ENCODE peak calls at places on chromosome 14, in ten cellular contexts. X is ovary; W is left lung; Z is breast epithelium; S is tibial nerve; V is A549; H is CD8-positive, alpha-beta T cell; D is thyroid gland; C is tibial artery; F is fibroblast of lung. E is an unnamed sample.

GRCh38 chr14:85535316-85535715 is 5.4 kb downstream of the FLRT2 start:
- DNase-seq in X (no peak), W (no peak), Z (no peak), S (no peak), V (no peak), H (no peak), D (no peak), C (no peak), F (no peak), E (no peak)

GRCh38 chr14:95270203-95270602 is 49.5 kb downstream of the CLMN start:
- DNase-seq in X (no peak), W (no peak), Z (no peak), S (no peak), V (no peak), H (no peak), D (no peak), C (no peak), F (no peak), E (no peak)

GRCh38 chr14:104970231-104971068 is 7.7 kb downstream of the AHNAK2 start:
- DNase-seq in X (no peak), W (peak; percentile 76), Z (no peak), S (peak; percentile 72), V (peak; percentile 78), H (no peak), D (no peak), C (peak; percentile 91), F (peak; percentile 84), E (no peak)

GRCh38 chr14:88189040-88189839 is 133.8 kb downstream of the KCNK10 start:
- DNase-seq in X (peak; percentile 81), W (peak; percentile 60), Z (no peak), S (peak; percentile 98), V (peak; percentile 67), H (peak; percentile 54), D (peak; percentile 80), C (peak; percentile 85), F (peak; percentile 87), E (no peak)

GRCh38 chr14:63563370-63564026 is 20.3 kb upstream of the PPP2R5E start:
- DNase-seq in X (no peak), W (no peak), Z (no peak), S (no peak), V (no peak), H (no peak), D (no peak), C (no peak), F (no peak), E (no peak)

GRCh38 chr14:67268456-67269115 is 27.4 kb downstream of the PALS1 start:
- DNase-seq in X (no peak), W (no peak), Z (no peak), S (no peak), V (no peak), H (no peak), D (no peak), C (no peak), F (peak; percentile 30), E (no peak)

GRCh38 chr14:79614443-79614842 is 596.9 kb downstream of the DIO2 start:
- DNase-seq in X (no peak), W (no peak), Z (no peak), S (no peak), V (no peak), H (no peak), D (no peak), C (no peak), F (no peak), E (no peak)

GRCh38 chr14:62428429-62429203 is 616.6 kb downstream of the KCNH5 start:
- DNase-seq in X (no peak), W (no peak), Z (no peak), S (no peak), V (no peak), H (no peak), D (no peak), C (no peak), F (peak; percentile 50), E (no peak)

GRCh38 chr14:84017533-84017932 is 1512.4 kb upstream of the FLRT2 start:
- DNase-seq in X (no peak), W (no peak), Z (no peak), S (no peak), V (no peak), H (no peak), D (peak; percentile 40), C (no peak), F (no peak), E (no peak)

GRCh38 chr14:72962829-72963312 is 36.6 kb downstream of the DCAF4 start:
- DNase-seq in X (no peak), W (no peak), Z (no peak), S (no peak), V (peak; percentile 84), H (no peak), D (no peak), C (no peak), F (peak; percentile 87), E (no peak)

DNA sequence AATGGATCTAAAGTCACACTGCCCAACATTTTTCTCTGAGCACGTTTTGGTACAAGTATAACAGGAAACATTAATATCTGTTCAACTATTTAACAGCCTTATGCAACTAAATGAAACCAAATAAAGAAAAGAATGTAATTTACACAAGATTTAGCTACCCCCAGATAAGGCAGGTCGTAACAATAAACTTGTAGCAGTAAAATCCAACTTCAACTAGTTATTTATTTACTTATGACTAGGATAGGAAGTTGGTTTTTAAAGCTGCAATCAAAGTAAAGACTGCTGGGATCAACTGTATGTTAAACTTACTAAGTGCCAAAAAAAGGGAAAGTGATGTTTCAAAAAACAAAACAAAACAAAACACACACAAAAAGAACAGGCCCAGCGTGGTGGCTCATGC is 30.9 kb downstream of the FERMT2 start:
- DNase-seq in X (no peak), W (no peak), Z (no peak), S (no peak), V (no peak), H (no peak), D (no peak), C (no peak), F (peak; percentile 61), E (no peak)
- H3K27ac ChIP-seq in X (no peak overlapping the region), W (no peak overlapping the region), Z (no peak overlapping the region), S (no peak overlapping the region), V (peak overlapping the region; percentile 39), H (no peak overlapping the region), D (no peak overlapping the region), C (peak overlapping the region; percentile 71), F (no peak overlapping the region), E (no peak overlapping the region)

GRCh38 chr14:99479903-99480855 is 480 bp downstream of the SETD3 start:
- DNase-seq in X (peak; percentile 46), W (peak; percentile 70), Z (peak; percentile 55), S (peak; percentile 31), V (peak; percentile 72), H (peak; percentile 57), D (peak; percentile 65), C (peak; percentile 67), F (peak; percentile 46), E (peak; percentile 69)
- TF ChIP-seq CTCF in X (no peak), W (no peak), Z (peak; percentile 7), S (peak; percentile 14), V (no peak), H (no peak), D (peak; percentile 13), C (no peak), F (peak; percentile 13), E (no peak)

DNA sequence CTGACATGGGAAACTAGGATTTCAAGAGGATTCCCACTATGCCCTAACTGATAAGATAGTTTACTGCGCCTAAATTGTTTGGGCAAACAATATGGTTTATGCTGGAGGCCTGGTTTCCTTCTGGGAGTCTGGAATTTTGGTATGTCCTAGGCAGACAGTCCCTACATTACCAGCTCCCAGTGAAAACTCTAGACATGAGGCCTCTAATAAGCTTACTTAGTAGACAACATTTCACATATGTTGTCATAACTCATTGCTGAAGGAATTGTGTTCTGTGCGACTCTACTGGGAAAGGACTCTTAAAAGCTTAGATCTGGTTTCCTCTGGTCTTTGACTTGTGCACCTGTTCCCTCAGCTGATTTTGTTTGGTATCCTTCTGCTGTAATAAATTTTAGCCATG is 18.0 kb upstream of the PRPF39 start:
- DNase-seq in X (no peak), W (no peak), Z (no peak), S (no peak), V (no peak), H (no peak), D (no peak), C (no peak), F (no peak), E (no peak)
- H3K27ac ChIP-seq in X (no peak overlapping the region), W (no peak overlapping the region), Z (no peak overlapping the region), S (no peak overlapping the region), V (no peak overlapping the region), H (no peak overlapping the region), D (no peak overlapping the region), C (no peak overlapping the region), F (no peak overlapping the region), E (no peak overlapping the region)

DNA sequence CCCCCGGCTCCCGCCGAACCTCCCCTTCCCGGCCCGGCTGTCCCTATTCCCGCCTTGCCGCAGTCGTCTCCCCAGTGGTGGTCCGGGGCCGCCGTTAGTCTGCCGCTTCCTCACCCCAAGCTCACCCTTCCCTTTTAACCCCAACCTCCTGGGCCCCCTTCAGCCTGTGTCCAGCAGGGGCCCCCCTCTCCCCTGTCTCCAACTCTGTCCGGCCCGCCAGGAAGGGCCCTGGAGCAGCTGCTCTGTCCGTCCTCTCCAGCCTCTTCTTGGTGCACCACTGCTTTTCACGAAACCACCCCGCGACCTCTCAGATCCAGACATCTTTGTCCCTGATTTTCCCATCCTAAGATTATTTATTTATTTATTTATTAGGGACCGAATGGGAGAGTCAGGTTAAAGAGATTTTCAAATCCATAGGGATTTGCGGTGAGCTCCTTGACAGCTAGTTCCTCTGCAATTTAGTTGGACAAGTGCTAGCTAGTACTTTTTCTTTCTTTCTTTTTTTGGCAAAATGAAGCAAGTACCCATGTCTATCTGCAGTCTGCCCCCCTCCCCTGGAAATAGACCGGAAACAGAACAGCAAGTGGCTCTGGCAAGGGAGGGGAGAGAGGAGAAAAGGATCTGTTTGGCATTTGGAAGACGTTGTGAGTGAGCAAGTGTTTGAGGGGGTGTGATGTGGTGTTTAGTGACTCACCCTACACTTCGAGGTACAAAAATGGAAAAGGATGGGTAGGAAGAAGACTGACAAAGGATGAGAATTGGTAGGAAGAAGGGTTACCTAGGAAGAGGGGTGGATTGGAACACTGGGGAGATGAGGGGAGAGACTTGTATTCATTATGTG is 632 bp downstream of the UBR7 start:
- DNase-seq in X (no peak), W (no peak), Z (no peak), S (peak; percentile 37), V (peak; percentile 81), H (no peak), D (peak; percentile 52), C (no peak), F (peak; percentile 55), E (peak; percentile 46)
- TF ChIP-seq CTCF in X (no peak), W (no peak), Z (no peak), S (no peak), V (peak; percentile 48), H (no peak), D (peak; percentile 1), C (peak; percentile 14), F (peak; percentile 34), E (peak; percentile 18)

DNA sequence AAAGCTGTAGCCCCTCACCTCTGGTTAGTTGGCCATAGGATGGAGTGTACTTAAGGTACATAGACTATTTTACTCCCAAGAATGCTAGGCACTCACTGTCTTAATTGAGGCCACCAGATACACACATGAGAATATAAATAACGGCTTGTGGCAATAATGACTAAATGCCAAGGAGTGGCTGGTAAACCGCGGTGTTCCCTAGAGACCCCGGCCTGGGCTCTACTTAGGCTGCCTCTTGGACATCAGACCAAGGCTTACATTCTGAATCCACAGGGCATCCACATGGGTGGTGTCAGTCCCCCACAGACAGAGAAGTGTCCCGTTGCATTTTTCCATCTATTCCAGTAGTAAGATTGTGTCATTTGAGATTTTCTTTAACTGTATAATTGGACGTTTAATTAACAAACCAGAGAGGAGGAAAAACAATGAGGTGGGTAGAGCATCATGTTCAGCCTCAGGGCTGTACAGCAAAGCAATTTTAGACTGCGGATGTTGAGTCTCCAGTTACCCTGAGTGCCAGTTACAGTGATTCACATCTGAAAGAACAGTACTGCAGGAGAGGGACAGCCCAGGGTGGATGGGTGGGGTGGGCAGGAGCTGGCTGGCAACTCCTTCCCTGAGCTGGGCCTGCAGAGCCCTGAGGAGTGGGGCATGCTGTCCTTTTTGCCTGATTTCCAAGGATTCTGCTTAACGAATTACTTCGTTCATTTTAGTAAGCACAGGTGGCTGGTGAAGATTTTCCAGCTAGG is 20.5 kb downstream of the CKB start:
- DNase-seq in X (no peak), W (no peak), Z (no peak), S (no peak), V (no peak), H (no peak), D (no peak), C (no peak), F (no peak), E (no peak)
- H3K27ac ChIP-seq in X (no peak overlapping the region), W (no peak overlapping the region), Z (no peak overlapping the region), S (no peak overlapping the region), V (no peak overlapping the region), H (no peak overlapping the region), D (no peak overlapping the region), C (no peak overlapping the region), F (no peak overlapping the region), E (peak overlapping the region; percentile 40)